ENCODE peak calls at places on chromosomes 3 and 15, in seven cellular contexts. Y is stimulated activated CD4-positive, alpha-beta T cell treated with anti-CD3 and anti-CD28 coated beads, Interleukin-2, amount 100 ng/mL, for 24 hours; A is T-cell; P is stimulated activated effector memory CD8-positive, alpha-beta T cell treated with anti-CD3 and anti-CD28 coated beads, Interleukin-12 subunit alpha, Interleukin-12 subunit beta, amount 100 ng/mL, for 72 hours; E is hypothalamus; O is stimulated activated CD8-positive, alpha-beta memory T cell treated with anti-CD3 and anti-CD28 coated beads, Interleukin-4, amount 100 ng/mL, for 1 hour; G is T-helper 9 cell. D is an unnamed sample.

GRCh38 chr3:52109556-52110380 is 44.5 kb downstream of the POC1A start:
- DNase-seq in E (no peak), G (no peak), A (no peak), Y (no peak), P (no peak), O (no peak), D (no peak)

GRCh38 chr3:70943886-70944285 is 631.4 kb upstream of the MDFIC2 start:
- DNase-seq in O (no peak), Y (no peak), A (no peak), P (no peak), G (no peak), E (no peak), D (no peak)

GRCh38 chr3:197595470-197596185 is 39.9 kb upstream of the BDH1 start:
- DNase-seq in Y (no peak), G (no peak), P (no peak), O (no peak), E (no peak), A (no peak), D (no peak)

GRCh38 chr3:54772046-54772445 is 155.8 kb downstream of the LRTM1 start:
- DNase-seq in E (no peak), P (no peak), G (no peak), A (no peak), O (no peak), Y (no peak), D (no peak)

GRCh38 chr15:51004103-51004536 is 90.6 kb downstream of the TNFAIP8L3 start:
- DNase-seq in P (no peak), G (no peak), E (no peak), Y (no peak), A (no peak), O (no peak), D (no peak)

GRCh38 chr15:71154607-71155200 is 39.4 kb downstream of the THSD4 start:
- DNase-seq in G (no peak), E (no peak), Y (no peak), P (no peak), A (no peak), O (no peak), D (no peak)

GRCh38 chr3:6551165-6551564 is 309.8 kb upstream of the GRM7 start:
- DNase-seq in Y (no peak), E (no peak), G (no peak), P (no peak), A (no peak), O (no peak), D (no peak)

GRCh38 chr3:142243134-142243533 is 17.7 kb upstream of the GK5 start:
- DNase-seq in A (no peak), E (no peak), O (no peak), G (no peak), P (no peak), Y (no peak), D (no peak)

GRCh38 chr3:51802091-51802720 is 23.2 kb upstream of the IQCF6 start:
- DNase-seq in E (no peak), A (no peak), P (no peak), G (no peak), Y (no peak), O (no peak), D (no peak)

GRCh38 chr15:90862964-90863721 is 5.2 kb upstream of the FURIN start:
- DNase-seq in O (no peak), Y (no peak), E (no peak), A (no peak), G (no peak), P (no peak), D (no peak)

GRCh38 chr15:81196576-81197254 is at the start of gene IL16:
- DNase-seq in A (no peak), P (no peak), E (no peak), O (no peak), Y (no peak), G (no peak), D (no peak)

GRCh38 chr15:72141171-72142084 is 23.2 kb downstream of the SENP8 start:
- DNase-seq in A (no peak), O (no peak), G (no peak), P (no peak), Y (no peak), E (no peak), D (no peak)

GRCh38 chr3:139629033-139629432 is 48.7 kb downstream of the NMNAT3 start:
- DNase-seq in G (no peak), Y (no peak), P (peak), E (no peak), O (no peak), A (no peak), D (peak)

GRCh38 chr3:136937886-136938285 is 19.9 kb upstream of the IL20RB start:
- DNase-seq in E (no peak), Y (no peak), P (no peak), O (no peak), G (no peak), A (no peak), D (no peak)

GRCh38 chr15:27271258-27271657 is 300.3 kb downstream of the GABRG3 start:
- DNase-seq in P (no peak), Y (no peak), A (no peak), O (no peak), G (no peak), E (no peak), D (no peak)

GRCh38 chr3:86147119-86147518 is 843.8 kb downstream of the VGLL3 start:
- DNase-seq in O (no peak), G (no peak), P (no peak), A (no peak), E (no peak), Y (no peak), D (no peak)

GRCh38 chr3:43856351-43856750 is 165.6 kb downstream of the ABHD5 start:
- DNase-seq in A (no peak), G (no peak), Y (no peak), O (no peak), E (no peak), P (no peak), D (no peak)

GRCh38 chr3:18295171-18295920 is 129.8 kb downstream of the SATB1 start:
- DNase-seq in A (no peak), Y (no peak), O (no peak), P (peak), E (no peak), G (no peak), D (peak)

GRCh38 chr3:111210866-111211564 is 139.4 kb downstream of the NECTIN3 start:
- DNase-seq in O (no peak), Y (no peak), G (no peak), A (no peak), E (no peak), P (no peak), D (no peak)

GRCh38 chr3:17935217-17935616 is 192.8 kb upstream of the TBC1D5 start:
- DNase-seq in A (no peak), P (no peak), Y (no peak), G (no peak), E (no peak), O (no peak), D (no peak)

GRCh38 chr15:68025860-68026424 is 28.2 kb upstream of the PIAS1 start:
- DNase-seq in A (no peak), O (no peak), E (no peak), P (no peak), Y (no peak), G (no peak), D (no peak)

GRCh38 chr3:123096701-123097100 is 29.9 kb downstream of the PDIA5 start:
- DNase-seq in O (no peak), P (no peak), G (no peak), Y (no peak), A (no peak), E (peak), D (no peak)

GRCh38 chr15:64010719-64011118 is 35.6 kb downstream of the DAPK2 start:
- DNase-seq in G (peak), Y (peak), A (peak), P (peak), E (no peak), O (peak), D (peak)

GRCh38 chr3:129310111-129310601 is 31.5 kb downstream of the HMCES start:
- DNase-seq in O (no peak), Y (no peak), E (no peak), A (no peak), P (no peak), G (no peak), D (no peak)

GRCh38 chr15:69055251-69055650 is 40.8 kb downstream of the NOX5 start:
- DNase-seq in P (no peak), O (no peak), A (no peak), E (no peak), G (no peak), Y (no peak), D (no peak)

GRCh38 chr3:10310578-10310977 is 10.3 kb downstream of the SEC13 start:
- DNase-seq in G (no peak), O (no peak), E (no peak), A (no peak), Y (no peak), P (no peak), D (no peak)

GRCh38 chr3:8931342-8931741 is 31.9 kb downstream of the RAD18 start:
- DNase-seq in G (no peak), O (no peak), A (no peak), E (no peak), Y (no peak), P (no peak), D (no peak)

GRCh38 chr3:58857423-58857822 is 190.8 kb upstream of the FAM3D start:
- DNase-seq in A (no peak), O (no peak), G (no peak), P (no peak), Y (no peak), E (no peak), D (no peak)

GRCh38 chr15:42107483-42107882 is 13.1 kb upstream of the PLA2G4D start:
- DNase-seq in G (no peak), E (no peak), A (no peak), P (peak), Y (peak), O (no peak), D (peak)

GRCh38 chr3:16378415-16378814 is 113.4 kb downstream of the OXNAD1 start:
- DNase-seq in P (no peak), Y (no peak), E (no peak), A (no peak), G (no peak), O (no peak), D (no peak)

GRCh38 chr3:15102256-15102655 is 3.3 kb upstream of the RBSN start:
- DNase-seq in G (no peak), Y (no peak), A (no peak), E (no peak), O (no peak), P (no peak), D (no peak)